ENCODE peak calls at places on chromosome 12, in seven cellular contexts. F is heart left ventricle, K is A549, D is GM12878, U is IMR-90, Z is body of pancreas, T is HepG2. G is an unnamed sample.
A peak's percentile ranks its signal among the peaks of the same experiment; 100 is the strongest.

GRCh38 chr12:131850856-131851559 is 22.8 kb downstream of the MMP17 start:
- ATAC-seq in F (peak; percentile 86), K (peak; percentile 85), D (no peak), U (peak; percentile 79), Z (peak; percentile 84), T (peak; percentile 83), G (peak; percentile 63)

GRCh38 chr12:2813214-2813554 is 716 bp downstream of the ITFG2 start:
- ATAC-seq in F (no peak), K (no peak), D (peak; percentile 26), U (peak; percentile 4), Z (peak; percentile 0), T (no peak), G (peak; percentile 0)

GRCh38 chr12:21501258-21502163 is at the start of the genes GOLT1B and RECQL:
- ATAC-seq in F (peak; percentile 99), K (peak; percentile 98), D (peak; percentile 96), U (peak; percentile 96), Z (peak; percentile 100), T (peak; percentile 95), G (peak; percentile 100)

GRCh38 chr12:132422057-132423043 is 67.6 kb upstream of the FBRSL1 start:
- ATAC-seq in F (no peak), K (peak; percentile 56), D (peak; percentile 62), U (peak; percentile 85), Z (no peak), T (peak; percentile 73), G (no peak)

GRCh38 chr12:5402536-5402935 is 29.4 kb upstream of the NTF3 start:
- ATAC-seq in F (no peak), K (no peak), D (no peak), U (no peak), Z (no peak), T (no peak), G (no peak)

GRCh38 chr12:111029732-111030131 is 109.4 kb upstream of the MYL2 start:
- ATAC-seq in F (no peak), K (no peak), D (no peak), U (no peak), Z (no peak), T (no peak), G (no peak)

GRCh38 chr12:52052471-52053186 is 1.4 kb downstream of the NR4A1 start:
- ATAC-seq in F (no peak), K (no peak), D (peak; percentile 1), U (no peak), Z (no peak), T (no peak), G (no peak)

GRCh38 chr12:117882181-117882580 is 86.6 kb downstream of the KSR2 start:
- ATAC-seq in F (no peak), K (peak; percentile 15), D (no peak), U (no peak), Z (no peak), T (no peak), G (no peak)

GRCh38 chr12:90090929-90091651 is 382.5 kb upstream of the ATP2B1 start:
- ATAC-seq in F (no peak), K (peak; percentile 99), D (no peak), U (peak; percentile 67), Z (no peak), T (peak; percentile 48), G (no peak)

GRCh38 chr12:130587966-130588365 is 128.1 kb downstream of the RIMBP2 start:
- ATAC-seq in F (no peak), K (no peak), D (no peak), U (no peak), Z (no peak), T (no peak), G (no peak)

GRCh38 chr12:105083551-105084105 is 630 bp downstream of the ALDH1L2 start:
- ATAC-seq in F (peak; percentile 62), K (peak; percentile 75), D (no peak), U (peak; percentile 49), Z (peak; percentile 54), T (peak; percentile 56), G (peak; percentile 76)

GRCh38 chr12:127928615-127929014 is 338.4 kb upstream of the TMEM132C start:
- ATAC-seq in F (peak; percentile 51), K (no peak), D (no peak), U (no peak), Z (no peak), T (no peak), G (no peak)

GRCh38 chr12:62575036-62575435 is 108.4 kb downstream of the MON2 start:
- ATAC-seq in F (no peak), K (no peak), D (peak; percentile 57), U (no peak), Z (no peak), T (no peak), G (no peak)

GRCh38 chr12:132170637-132171292 is 26.5 kb downstream of the NOC4L start:
- ATAC-seq in F (no peak), K (no peak), D (no peak), U (no peak), Z (no peak), T (peak; percentile 9), G (no peak)

GRCh38 chr12:1530592-1531159 is 63.7 kb downstream of the FBXL14 start:
- ATAC-seq in F (no peak), K (peak; percentile 4), D (no peak), U (peak; percentile 10), Z (peak; percentile 26), T (no peak), G (peak; percentile 20)

GRCh38 chr12:65209655-65210043 is 40.3 kb downstream of the LEMD3 start:
- ATAC-seq in F (no peak), K (no peak), D (peak; percentile 86), U (no peak), Z (no peak), T (no peak), G (no peak)

GRCh38 chr12:130299574-130299973 is 38.1 kb upstream of the PIWIL1 start:
- ATAC-seq in F (no peak), K (no peak), D (no peak), U (no peak), Z (no peak), T (no peak), G (peak; percentile 22)

GRCh38 chr12:114636723-114637480 is 47.1 kb downstream of the TBX3 start:
- ATAC-seq in F (no peak), K (peak; percentile 81), D (no peak), U (peak; percentile 84), Z (no peak), T (peak; percentile 63), G (no peak)

GRCh38 chr12:79223210-79223609 is 358.6 kb downstream of the SYT1 start:
- ATAC-seq in F (no peak), K (no peak), D (no peak), U (no peak), Z (no peak), T (no peak), G (no peak)

GRCh38 chr12:697426-697825 is 34.2 kb upstream of the NINJ2 start:
- ATAC-seq in F (no peak), K (no peak), D (no peak), U (no peak), Z (no peak), T (no peak), G (no peak)

GRCh38 chr12:114166360-114166759 is 200.2 kb upstream of the RBM19 start:
- ATAC-seq in F (peak; percentile 48), K (no peak), D (peak; percentile 41), U (peak; percentile 75), Z (no peak), T (peak; percentile 64), G (peak; percentile 41)

GRCh38 chr12:49084438-49084837 is 10.2 kb downstream of the DHH start:
- ATAC-seq in F (no peak), K (no peak), D (no peak), U (no peak), Z (no peak), T (no peak), G (no peak)
- TF ChIP-seq POLR2A in F (no peak), K (no peak), D (no peak), U (no peak), Z (no peak), T (no peak), G (no peak)

GRCh38 chr12:120159509-120160237 is 34.8 kb downstream of the GCN1 start:
- ATAC-seq in F (peak; percentile 48), K (no peak), D (no peak), U (no peak), Z (no peak), T (no peak), G (peak; percentile 71)

GRCh38 chr12:120164293-120164692 is 30.2 kb downstream of the GCN1 start:
- ATAC-seq in F (no peak), K (peak; percentile 32), D (no peak), U (no peak), Z (no peak), T (peak; percentile 12), G (no peak)

GRCh38 chr12:120158351-120158750 is 36.2 kb downstream of the GCN1 start:
- ATAC-seq in F (no peak), K (peak; percentile 16), D (no peak), U (no peak), Z (no peak), T (peak; percentile 13), G (no peak)

GRCh38 chr12:120162763-120163162 is 31.8 kb downstream of the GCN1 start:
- ATAC-seq in F (no peak), K (no peak), D (no peak), U (no peak), Z (no peak), T (no peak), G (no peak)

DNA sequence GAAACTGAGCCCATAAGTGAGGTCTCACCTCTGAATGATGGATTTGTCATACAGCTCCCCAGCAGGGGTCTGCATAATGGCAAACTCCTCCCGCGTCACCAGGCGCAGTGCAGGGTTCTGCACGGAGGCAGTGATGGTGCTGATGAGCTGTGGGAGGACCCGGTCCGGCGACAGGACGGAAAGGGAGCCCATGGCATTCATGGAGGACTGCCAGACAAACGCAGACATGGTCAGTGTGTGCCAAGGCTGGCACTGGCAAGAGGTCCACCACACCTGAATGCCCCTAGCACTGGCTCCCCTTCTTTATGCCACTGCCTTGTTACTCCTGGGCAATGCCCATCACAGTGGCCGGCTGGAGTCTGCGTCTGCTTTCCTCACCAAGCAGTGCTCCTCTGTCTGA is 32.7 kb downstream of the GCN1 start:
- ATAC-seq in F (no peak), K (no peak), D (no peak), U (no peak), Z (no peak), T (no peak), G (no peak)
- TF ChIP-seq POLR2A in F (no peak), K (no peak), D (peak; percentile 53), U (no peak), Z (no peak), T (no peak), G (no peak)

DNA sequence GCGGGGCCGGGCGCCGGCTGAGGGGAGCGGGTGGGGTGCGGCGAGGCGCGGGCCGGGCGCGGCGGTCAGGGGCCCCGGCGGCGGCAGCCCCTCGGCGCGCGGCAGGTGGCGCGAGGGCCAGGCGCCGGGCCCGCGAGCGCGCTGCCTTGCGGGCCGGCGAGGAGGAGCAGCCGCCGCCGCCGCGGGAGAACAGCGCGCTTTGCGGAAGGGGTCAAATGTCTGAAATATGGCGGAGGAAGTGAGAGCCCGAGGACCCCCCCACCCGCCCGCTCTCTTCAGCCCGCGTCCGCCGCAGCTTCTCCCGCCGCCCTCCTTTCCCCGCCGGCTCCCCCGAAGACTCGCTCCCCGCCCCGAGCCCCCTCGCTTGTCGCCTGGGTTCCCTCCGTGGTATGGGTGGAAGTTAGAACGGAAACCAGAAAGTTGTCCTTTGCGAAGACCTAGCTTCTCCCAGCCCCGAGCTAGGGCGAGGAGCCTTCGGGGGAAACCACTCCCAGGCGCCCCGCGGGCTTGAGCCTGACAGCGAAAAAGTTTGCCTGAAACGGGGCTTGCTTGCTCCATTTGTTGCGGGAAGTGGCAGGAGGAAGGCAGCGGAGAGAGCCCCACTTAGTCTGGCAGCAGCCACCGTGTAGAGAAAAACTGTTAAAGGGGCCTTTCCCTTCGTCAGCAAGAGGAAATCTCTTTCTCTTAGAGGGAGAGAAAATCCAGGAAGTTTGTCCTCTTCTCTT is 557 bp downstream of the RAP1B start:
- ATAC-seq in F (peak; percentile 43), K (peak; percentile 68), D (peak; percentile 11), U (peak; percentile 33), Z (peak; percentile 43), T (peak; percentile 14), G (peak; percentile 49)
- TF ChIP-seq POLR2A in F (no peak), K (no peak), D (no peak), U (no peak), Z (peak; percentile 39), T (no peak), G (no peak)

GRCh38 chr12:6536894-6537579 is 2.7 kb downstream of the GAPDH start:
- ATAC-seq in F (no peak), K (no peak), D (no peak), U (no peak), Z (no peak), T (no peak), G (no peak)
- TF ChIP-seq POLR2A in F (no peak), K (no peak), D (peak; percentile 34), U (peak; percentile 28), Z (no peak), T (no peak), G (no peak)